ENCODE peak calls at places on chromosomes 7 and 10, in four cellular contexts. One of them, this sample, is unnamed.

GRCh38 chr7:3649678-3650445 is 348.8 kb downstream of the SDK1 start:
- DNase-seq in uterus: no peak
- DNase-seq in heart left ventricle: no peak
- DNase-seq in upper lobe of left lung: no peak
- DNase-seq in this sample: no peak

GRCh38 chr7:131629203-131629871 is 72.9 kb upstream of the PODXL start:
- DNase-seq in heart left ventricle: peak; percentile 66
- DNase-seq in uterus: peak; percentile 74
- DNase-seq in upper lobe of left lung: no peak
- DNase-seq in this sample: no peak

GRCh38 chr10:121813211-121813812 is 114.5 kb downstream of the ATE1 start:
- DNase-seq in heart left ventricle: no peak
- DNase-seq in upper lobe of left lung: no peak
- DNase-seq in uterus: no peak
- DNase-seq in this sample: no peak

GRCh38 chr7:32217841-32218467 is 147.7 kb upstream of the PDE1C start:
- DNase-seq in upper lobe of left lung: no peak
- DNase-seq in heart left ventricle: no peak
- DNase-seq in uterus: no peak
- DNase-seq in this sample: no peak

GRCh38 chr10:99369551-99369950 is 40.4 kb downstream of the CNNM1 start:
- DNase-seq in heart left ventricle: no peak
- DNase-seq in upper lobe of left lung: no peak
- DNase-seq in uterus: no peak
- DNase-seq in this sample: no peak

GRCh38 chr10:114489521-114490310 is 85.4 kb upstream of the AFAP1L2 start:
- DNase-seq in uterus: peak; percentile 34
- DNase-seq in heart left ventricle: no peak
- DNase-seq in upper lobe of left lung: no peak
- DNase-seq in this sample: no peak

GRCh38 chr10:35058686-35059085 is 31.5 kb downstream of the CUL2 start:
- DNase-seq in heart left ventricle: no peak
- DNase-seq in upper lobe of left lung: no peak
- DNase-seq in uterus: no peak
- DNase-seq in this sample: no peak

GRCh38 chr10:27500886-27501285 is 3.2 kb upstream of the RAB18 start:
- DNase-seq in uterus: no peak
- DNase-seq in heart left ventricle: no peak
- DNase-seq in upper lobe of left lung: no peak
- DNase-seq in this sample: no peak

GRCh38 chr10:111531690-111532089 is 454.9 kb downstream of the ADRA2A start:
- DNase-seq in upper lobe of left lung: no peak
- DNase-seq in uterus: no peak
- DNase-seq in heart left ventricle: no peak
- DNase-seq in this sample: no peak

GRCh38 chr7:19373334-19373733 is 228.1 kb upstream of the FERD3L start:
- DNase-seq in uterus: no peak
- DNase-seq in upper lobe of left lung: no peak
- DNase-seq in heart left ventricle: no peak
- DNase-seq in this sample: no peak

GRCh38 chr7:19369806-19370205 is 224.6 kb upstream of the FERD3L start:
- DNase-seq in heart left ventricle: no peak
- DNase-seq in uterus: no peak
- DNase-seq in upper lobe of left lung: no peak
- DNase-seq in this sample: no peak

GRCh38 chr7:19369182-19369581 is 224.0 kb upstream of the FERD3L start:
- DNase-seq in uterus: no peak
- DNase-seq in upper lobe of left lung: no peak
- DNase-seq in heart left ventricle: no peak
- DNase-seq in this sample: no peak

DNA sequence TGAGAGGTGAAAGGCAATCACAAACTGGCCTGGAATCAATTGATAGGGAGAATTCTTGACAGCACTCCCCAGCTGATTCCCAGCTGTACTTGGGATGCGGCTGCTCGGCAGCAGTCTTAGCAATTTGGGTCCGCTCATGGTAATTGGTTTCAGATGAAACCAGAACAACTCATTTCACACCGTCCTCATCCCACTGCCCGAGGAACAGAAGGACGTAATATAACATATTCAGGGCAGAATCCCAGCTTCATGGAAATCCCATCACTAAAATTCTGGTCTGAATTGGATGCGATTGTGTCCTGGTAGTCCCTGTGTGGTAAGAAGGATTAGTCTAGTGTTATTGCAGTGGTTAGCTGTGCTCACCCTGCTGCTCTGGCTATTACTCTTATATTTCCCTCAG is 223.3 kb upstream of the FERD3L start:
- DNase-seq in uterus: no peak
- DNase-seq in upper lobe of left lung: no peak
- DNase-seq in heart left ventricle: no peak
- DNase-seq in this sample: no peak
- H3K4me3 ChIP-seq in uterus: no peak overlapping the region
- H3K4me3 ChIP-seq in upper lobe of left lung: no peak overlapping the region
- H3K4me3 ChIP-seq in heart left ventricle: peak overlapping the region; percentile 10
- H3K4me3 ChIP-seq in this sample: no peak overlapping the region

DNA sequence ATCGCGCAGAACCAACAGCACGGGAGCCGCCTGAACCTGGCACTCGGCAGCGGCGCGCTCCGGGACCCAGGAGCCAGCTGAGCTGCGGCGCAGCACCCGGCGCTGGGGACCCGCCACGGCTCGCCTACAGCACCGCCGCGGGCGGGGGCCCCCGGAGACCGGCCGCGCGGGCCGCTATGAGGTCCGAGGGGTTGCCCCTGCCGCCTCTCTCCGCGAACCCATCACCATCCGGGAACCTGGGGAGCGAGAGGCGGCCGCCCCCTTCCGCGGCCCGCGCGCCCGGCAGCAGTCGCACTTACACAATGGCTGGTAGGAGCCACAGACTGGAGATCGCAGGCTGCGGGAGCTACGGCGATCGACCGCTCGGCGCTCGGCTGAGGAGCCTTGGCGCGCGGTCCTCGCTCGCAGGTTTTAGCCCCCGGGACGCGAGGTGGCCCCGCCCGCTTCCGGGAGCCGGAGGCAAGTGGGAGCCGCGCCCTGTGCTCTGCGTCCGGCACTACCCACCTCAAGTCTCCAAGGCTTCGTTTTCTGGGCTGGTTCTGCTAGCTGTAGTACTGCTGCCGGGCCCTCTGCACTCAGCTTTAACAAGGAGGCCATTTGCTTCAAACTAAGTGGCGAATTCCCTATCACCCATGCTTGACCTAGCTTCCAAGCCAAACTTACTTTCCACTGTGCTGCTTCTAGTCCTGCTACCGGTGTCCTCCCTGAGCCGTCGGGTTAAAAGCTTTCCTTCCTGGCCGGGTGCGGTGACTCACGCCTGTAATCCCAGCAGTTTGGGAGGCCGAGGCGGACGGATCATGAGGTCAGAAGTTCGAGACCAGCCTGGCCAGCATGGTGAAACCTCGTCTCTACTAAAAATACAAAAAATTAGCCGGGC is at the start of gene TPK1:
- DNase-seq in heart left ventricle: peak; percentile 96
- DNase-seq in upper lobe of left lung: peak; percentile 95
- DNase-seq in uterus: peak; percentile 83
- DNase-seq in this sample: peak; percentile 93
- TF ChIP-seq POLR2A in heart left ventricle: no peak
- TF ChIP-seq POLR2A in upper lobe of left lung: peak; percentile 85
- TF ChIP-seq POLR2A in uterus: peak; percentile 80
- TF ChIP-seq POLR2A in this sample: peak; percentile 44

GRCh38 chr7:56107954-56108258 is 1.6 kb upstream of the CHCHD2 start:
- DNase-seq in uterus: no peak
- DNase-seq in upper lobe of left lung: no peak
- DNase-seq in heart left ventricle: no peak
- DNase-seq in this sample: no peak
- H3K4me3 ChIP-seq in uterus: no peak overlapping the region
- H3K4me3 ChIP-seq in upper lobe of left lung: no peak overlapping the region
- H3K4me3 ChIP-seq in heart left ventricle: no peak overlapping the region
- H3K4me3 ChIP-seq in this sample: no peak overlapping the region

GRCh38 chr7:138289082-138289481 is 171.0 kb upstream of the TRIM24 start:
- DNase-seq in heart left ventricle: no peak
- DNase-seq in upper lobe of left lung: no peak
- DNase-seq in uterus: no peak
- DNase-seq in this sample: no peak

GRCh38 chr7:138286846-138287245 is 173.2 kb upstream of the TRIM24 start:
- DNase-seq in heart left ventricle: no peak
- DNase-seq in upper lobe of left lung: no peak
- DNase-seq in uterus: no peak
- DNase-seq in this sample: no peak

GRCh38 chr7:138292951-138293350 is 167.1 kb upstream of the TRIM24 start:
- DNase-seq in uterus: no peak
- DNase-seq in upper lobe of left lung: no peak
- DNase-seq in heart left ventricle: no peak
- DNase-seq in this sample: no peak

GRCh38 chr7:138287549-138287948 is 172.5 kb upstream of the TRIM24 start:
- DNase-seq in uterus: no peak
- DNase-seq in upper lobe of left lung: no peak
- DNase-seq in heart left ventricle: no peak
- DNase-seq in this sample: no peak

DNA sequence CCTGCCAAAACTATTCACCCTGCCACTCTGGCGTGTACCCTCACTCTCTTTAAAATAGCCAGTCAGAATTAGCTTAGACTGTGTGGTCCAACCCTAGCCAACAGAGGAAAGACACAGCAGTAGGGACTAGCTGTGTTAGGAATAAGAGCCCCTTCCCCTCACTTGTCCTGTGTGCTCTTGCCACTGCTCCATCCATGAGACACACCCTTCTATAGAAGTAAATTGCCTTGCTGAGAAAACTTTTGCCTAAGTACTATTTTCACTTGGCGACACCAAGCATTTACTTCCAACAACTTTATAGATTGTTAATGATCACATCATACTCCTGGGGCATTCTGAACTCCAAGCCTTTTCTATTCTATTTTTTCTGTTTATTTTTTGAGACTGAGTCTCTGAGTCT is 170.2 kb upstream of the TRIM24 start:
- DNase-seq in heart left ventricle: no peak
- DNase-seq in upper lobe of left lung: no peak
- DNase-seq in uterus: no peak
- DNase-seq in this sample: no peak
- TF ChIP-seq POLR2A in heart left ventricle: no peak
- TF ChIP-seq POLR2A in upper lobe of left lung: no peak
- TF ChIP-seq POLR2A in uterus: no peak
- TF ChIP-seq POLR2A in this sample: no peak

DNA sequence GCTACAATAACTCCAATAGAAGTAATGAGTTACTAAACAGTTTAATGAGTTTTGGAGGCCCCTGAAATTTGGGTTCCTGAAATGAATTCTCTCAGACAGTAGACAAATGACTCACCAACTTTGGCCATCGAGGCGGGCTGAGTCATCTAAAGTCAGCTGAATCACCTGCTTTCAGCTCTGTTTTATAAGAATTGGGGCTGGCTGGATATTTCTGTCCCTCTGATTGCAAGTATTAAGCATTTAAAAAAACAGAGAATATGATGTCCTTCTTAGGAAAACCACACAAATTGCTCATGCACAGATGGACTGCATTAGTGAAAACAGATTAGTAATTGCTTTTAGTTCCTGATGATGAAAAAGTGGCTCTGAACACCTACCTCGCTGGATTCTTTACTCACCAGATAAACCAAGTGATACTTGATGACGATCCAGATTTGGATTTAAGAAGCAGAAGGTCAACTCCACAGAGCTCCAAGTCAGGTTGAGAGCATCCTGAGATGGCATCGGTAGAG is 59.1 kb downstream of the ZNF365 start:
- DNase-seq in uterus: peak; percentile 87
- DNase-seq in upper lobe of left lung: peak; percentile 54
- DNase-seq in heart left ventricle: peak; percentile 51
- DNase-seq in this sample: no peak
- H3K4me3 ChIP-seq in uterus: no peak overlapping the region
- H3K4me3 ChIP-seq in upper lobe of left lung: no peak overlapping the region
- H3K4me3 ChIP-seq in heart left ventricle: no peak overlapping the region
- H3K4me3 ChIP-seq in this sample: no peak overlapping the region

GRCh38 chr10:119306964-119307363 is 99.6 kb downstream of the GRK5 start:
- DNase-seq in upper lobe of left lung: no peak
- DNase-seq in heart left ventricle: no peak
- DNase-seq in uterus: no peak
- DNase-seq in this sample: no peak

GRCh38 chr10:119303886-119304285 is 96.5 kb downstream of the GRK5 start:
- DNase-seq in uterus: no peak
- DNase-seq in upper lobe of left lung: no peak
- DNase-seq in heart left ventricle: peak; percentile 16
- DNase-seq in this sample: no peak

GRCh38 chr10:119306514-119306951 is 99.2 kb downstream of the GRK5 start:
- DNase-seq in heart left ventricle: peak; percentile 67
- DNase-seq in uterus: peak; percentile 53
- DNase-seq in upper lobe of left lung: no peak
- DNase-seq in this sample: no peak

GRCh38 chr10:119304541-119304940 is 97.2 kb downstream of the GRK5 start:
- DNase-seq in heart left ventricle: peak; percentile 18
- DNase-seq in uterus: no peak
- DNase-seq in upper lobe of left lung: no peak
- DNase-seq in this sample: no peak

GRCh38 chr10:119305860-119306513 is 98.6 kb downstream of the GRK5 start:
- DNase-seq in upper lobe of left lung: peak; percentile 58
- DNase-seq in uterus: peak; percentile 96
- DNase-seq in heart left ventricle: peak; percentile 65
- DNase-seq in this sample: peak; percentile 91
- TF ChIP-seq POLR2A in upper lobe of left lung: no peak
- TF ChIP-seq POLR2A in uterus: no peak
- TF ChIP-seq POLR2A in heart left ventricle: no peak
- TF ChIP-seq POLR2A in this sample: no peak